ENCODE peak calls at places on chromosomes 3 and 15, in seven cellular contexts. Z is left ventricle myocardium inferior, X is heart right ventricle, M is H9, D is SK-N-SH, C is body of pancreas, B is tibial artery. S is an unnamed sample. For H3K9me3, the result is how much of the 10 kb centered on the place peaks cover.

GRCh38 chr3:123813876-123814275 is 70.3 kb downstream of the MYLK start:
- DNase-seq in X (no peak), B (no peak), M (no peak), Z (no peak), D (no peak), C (no peak), S (no peak)

GRCh38 chr3:30775070-30775469 is 119.4 kb downstream of the GADL1 start:
- DNase-seq in C (no peak), M (no peak), X (no peak), D (no peak), B (no peak), Z (no peak), S (no peak)

GRCh38 chr3:66574091-66574490 is 73.3 kb upstream of the LRIG1 start:
- DNase-seq in B (no peak), D (no peak), Z (no peak), M (no peak), X (no peak), C (no peak), S (no peak)

GRCh38 chr15:29571728-29572454 is 250.4 kb downstream of the TJP1 start:
- DNase-seq in Z (no peak), D (peak), B (no peak), X (no peak), C (peak), M (no peak), S (no peak)

GRCh38 chr15:56491110-56491722 is 26.3 kb upstream of the MNS1 start:
- DNase-seq in C (peak), Z (peak), D (peak), B (peak), X (peak), M (peak), S (peak)

GRCh38 chr3:32510075-32510724 is 7.5 kb upstream of the CMTM6 start:
- DNase-seq in X (no peak), M (peak), B (peak), C (peak), D (peak), Z (peak), S (peak)

GRCh38 chr3:15428539-15428938 is 1.1 kb downstream of the EAF1 start:
- DNase-seq in X (no peak), D (no peak), M (no peak), C (no peak), Z (no peak), B (no peak), S (no peak)

GRCh38 chr15:50751394-50751793 is 14.1 kb downstream of the SPPL2A start:
- DNase-seq in M (no peak), D (no peak), X (no peak), Z (no peak), C (no peak), B (no peak), S (no peak)

GRCh38 chr3:480070-480469 is 283.5 kb downstream of the CHL1 start:
- DNase-seq in C (no peak), M (no peak), Z (no peak), D (no peak), X (no peak), B (no peak), S (no peak)

GRCh38 chr3:69755795-69756194 is 16.5 kb downstream of the MITF start:
- DNase-seq in C (no peak), B (no peak), M (no peak), D (no peak), X (no peak), Z (no peak), S (no peak)

GRCh38 chr3:168914662-168915061 is 748.9 kb downstream of the MECOM start:
- DNase-seq in C (no peak), X (no peak), D (no peak), M (no peak), B (no peak), Z (no peak), S (no peak)

GRCh38 chr3:72613871-72614270 is 234.4 kb downstream of the SHQ1 start:
- DNase-seq in Z (no peak), C (no peak), X (no peak), D (no peak), B (no peak), M (no peak), S (no peak)

GRCh38 chr3:36212291-36212690 is 168.0 kb upstream of the STAC start:
- DNase-seq in X (no peak), B (no peak), D (no peak), M (no peak), C (no peak), Z (no peak), S (no peak)

DNA sequence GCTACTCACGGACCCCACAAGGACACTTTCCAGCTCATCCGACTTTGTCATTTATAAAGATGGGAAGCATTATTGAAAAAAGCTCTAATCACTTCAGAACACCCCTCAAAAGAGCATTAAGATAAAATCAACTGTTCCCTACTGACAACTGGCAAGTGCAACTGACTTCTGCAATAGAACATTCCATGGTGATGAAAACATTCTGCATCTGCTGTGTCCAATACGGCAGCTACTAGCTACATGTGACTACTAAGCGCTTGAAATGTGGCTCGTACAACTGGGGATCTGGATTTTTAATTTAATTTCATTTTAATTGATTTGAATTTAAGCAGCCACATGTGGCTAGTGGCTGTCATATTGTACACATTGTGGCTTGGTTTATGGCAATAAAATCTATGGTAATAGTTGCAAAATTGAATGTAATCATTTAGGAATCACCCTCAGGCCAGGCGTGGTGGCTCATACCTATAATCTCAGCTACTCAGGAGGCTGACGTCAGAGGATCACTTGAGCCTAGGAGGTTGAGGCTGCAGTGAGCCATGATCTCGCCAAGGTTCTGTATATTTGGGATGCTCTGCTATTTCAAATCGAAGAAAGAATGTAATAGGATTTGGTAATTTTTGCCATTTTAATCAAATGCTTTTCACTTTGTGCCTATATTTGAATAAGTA is 390.3 kb downstream of the GABRB3 start:
- DNase-seq in X (no peak), D (peak), Z (no peak), B (no peak), C (no peak), M (no peak), S (no peak)
- H3K9me3 ChIP-seq in X (under half), D (under half), Z (under half), B (under half), C (under half), M (under half), S (under half)

DNA sequence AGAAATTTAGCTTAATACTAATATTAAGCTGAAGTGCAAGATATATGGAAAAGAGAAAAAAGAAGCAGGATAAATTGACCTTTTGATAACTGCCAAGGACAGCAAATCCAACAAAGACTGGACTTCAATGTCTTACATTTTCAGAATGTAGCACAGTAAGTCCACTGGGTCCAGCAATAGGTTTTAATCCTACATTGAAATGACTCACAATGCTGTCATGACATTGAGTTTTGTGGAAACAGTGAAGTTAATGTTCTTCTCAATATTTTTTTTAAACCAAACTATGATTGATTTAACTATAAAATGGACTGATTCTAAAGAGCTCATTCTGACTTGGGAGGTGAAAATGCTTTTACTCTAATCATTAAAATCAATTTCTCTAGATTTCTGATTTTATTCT is 166.6 kb upstream of the ZNF717 start:
- DNase-seq in Z (no peak), X (no peak), C (no peak), D (no peak), B (no peak), M (no peak), S (no peak)
- H3K9me3 ChIP-seq in Z (under half), X (under half), C (under half), D (under half), B (under half), M (under half), S (under half)

GRCh38 chr3:1774597-1774996 is 324.1 kb upstream of the CNTN4 start:
- DNase-seq in X (no peak), C (no peak), M (no peak), B (no peak), D (no peak), Z (no peak), S (no peak)
- H3K9me3 ChIP-seq in X (under half), C (under half), M (under half), B (under half), D (under half), Z (under half), S (under half)

GRCh38 chr3:44642337-44642736 is 6.2 kb upstream of the ZNF35 start:
- DNase-seq in M (no peak), B (no peak), D (no peak), Z (no peak), X (no peak), C (no peak), S (no peak)

GRCh38 chr3:44648564-44649229 is at the start of gene ZNF35:
- DNase-seq in M (peak), X (peak), B (peak), D (peak), C (peak), Z (peak), S (no peak)

GRCh38 chr3:44647771-44648170 is 761 bp upstream of the ZNF35 start:
- DNase-seq in C (no peak), X (no peak), M (no peak), Z (no peak), D (no peak), B (no peak), S (no peak)

GRCh38 chr3:44643024-44643423 is 5.5 kb upstream of the ZNF35 start:
- DNase-seq in B (no peak), X (no peak), C (no peak), Z (no peak), D (no peak), M (no peak), S (no peak)
- H3K9me3 ChIP-seq in B (under half), X (under half), C (under half), Z (half or more), D (under half), M (under half), S (under half)

DNA sequence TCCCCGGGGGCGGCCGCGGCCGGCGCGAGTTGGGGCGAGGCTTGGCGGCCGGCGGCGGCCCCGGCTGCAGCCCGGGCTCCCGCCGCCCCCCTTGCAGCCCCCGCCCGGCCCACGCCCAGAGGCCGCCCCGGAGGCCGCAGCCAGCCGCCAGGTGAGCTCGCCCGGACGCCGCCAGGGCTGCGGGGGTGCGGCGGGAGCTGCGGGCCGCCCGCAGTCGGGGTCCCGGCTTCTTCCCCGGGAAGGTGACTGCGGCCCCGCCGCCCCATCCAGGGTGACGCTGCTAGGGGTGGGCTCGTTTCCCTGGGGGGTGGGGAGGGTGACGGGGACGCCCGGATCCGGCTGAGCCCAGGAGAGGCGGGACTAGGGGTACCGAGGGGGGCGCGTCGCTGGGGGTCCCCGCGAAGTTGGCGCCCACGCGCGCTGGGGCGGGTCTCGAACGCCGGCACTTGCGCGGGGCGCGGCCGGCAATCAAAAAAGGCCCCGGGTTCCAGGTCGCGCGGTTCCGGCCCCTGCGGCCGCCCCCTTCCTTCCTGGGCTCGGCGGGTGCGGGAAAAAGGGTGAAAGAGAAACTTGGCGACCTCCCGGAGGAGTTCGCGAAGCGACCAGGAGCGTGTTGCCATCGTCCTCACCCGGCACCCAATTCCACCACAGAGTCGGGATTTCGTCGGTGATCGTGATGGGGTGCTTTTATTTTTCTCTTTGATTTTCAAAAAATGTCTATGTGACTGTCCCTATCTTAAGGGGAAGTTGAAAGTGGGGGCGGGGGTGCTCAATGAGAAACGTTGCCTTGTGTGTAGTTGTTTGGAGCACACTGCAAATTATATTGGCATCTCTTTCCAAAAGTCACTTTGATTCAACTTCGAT is 573 bp downstream of the ATXN7 start:
- DNase-seq in B (peak), C (peak), D (peak), M (no peak), X (peak), Z (peak), S (peak)
- H3K9me3 ChIP-seq in B (under half), C (under half), D (under half), M (under half), X (under half), Z (under half), S (under half)

GRCh38 chr15:25070357-25070963 is 115.7 kb downstream of the SNRPN start:
- DNase-seq in Z (no peak), B (no peak), M (no peak), C (no peak), D (no peak), X (no peak), S (no peak)
- H3K9me3 ChIP-seq in Z (half or more), B (half or more), M (half or more), C (under half), D (under half), X (under half), S (half or more)